ENCODE peak calls at places on chromosome 14, in nine cellular contexts. Z is cardiac muscle cell; K is gastrocnemius medialis; H is aorta; X is GM23248; V is CD4-positive, alpha-beta memory T cell; U is A549; I is right atrium auricular region; M is IMR-90. Q is an unnamed sample.

GRCh38 chr14:92786427-92786756 is 7.7 kb upstream of the GOLGA5 start:
- DNase-seq in Z (no peak), K (no peak), H (no peak), X (no peak), V (no peak), U (no peak), I (no peak), M (no peak), Q (no peak)

GRCh38 chr14:95784137-95784536 is 70.2 kb upstream of the TCL1A start:
- DNase-seq in Z (peak; percentile 81), K (no peak), H (no peak), X (peak; percentile 60), V (peak; percentile 2), U (no peak), I (no peak), M (peak; percentile 38), Q (no peak)

GRCh38 chr14:81946808-81947798 is 413.4 kb upstream of the SEL1L start:
- DNase-seq in Z (no peak), K (no peak), H (no peak), X (no peak), V (no peak), U (no peak), I (no peak), M (no peak), Q (no peak)

GRCh38 chr14:50000215-50001145 is 107.6 kb downstream of the ARF6 start:
- DNase-seq in Z (peak; percentile 88), K (peak; percentile 71), H (peak; percentile 86), X (peak; percentile 95), V (peak; percentile 69), U (peak; percentile 50), I (peak; percentile 87), M (peak; percentile 84), Q (peak; percentile 78)

GRCh38 chr14:90140956-90141316 is 79.1 kb downstream of the KCNK13 start:
- DNase-seq in Z (no peak), K (no peak), H (no peak), X (peak; percentile 9), V (no peak), U (peak; percentile 62), I (no peak), M (peak; percentile 71), Q (no peak)

GRCh38 chr14:100304825-100305445 is 1.3 kb downstream of the SLC25A29 start:
- DNase-seq in Z (peak; percentile 50), K (no peak), H (peak; percentile 69), X (peak; percentile 59), V (no peak), U (peak; percentile 35), I (peak; percentile 73), M (peak; percentile 22), Q (no peak)

GRCh38 chr14:24196071-24197061 is 1.1 kb upstream of the TM9SF1 start:
- DNase-seq in Z (peak; percentile 56), K (no peak), H (no peak), X (peak; percentile 58), V (no peak), U (peak; percentile 27), I (no peak), M (peak; percentile 22), Q (no peak)

GRCh38 chr14:31926123-31926522 is 151.0 kb upstream of the ARHGAP5 start:
- DNase-seq in Z (peak; percentile 56), K (no peak), H (no peak), X (peak; percentile 76), V (peak; percentile 54), U (peak; percentile 71), I (no peak), M (peak; percentile 53), Q (no peak)

GRCh38 chr14:70995671-70996070 is 88.4 kb downstream of the PCNX1 start:
- DNase-seq in Z (no peak), K (no peak), H (no peak), X (peak; percentile 11), V (no peak), U (peak; percentile 76), I (no peak), M (peak; percentile 6), Q (no peak)

GRCh38 chr14:33902363-33902762 is 48.5 kb downstream of the EGLN3 start:
- DNase-seq in Z (no peak), K (no peak), H (no peak), X (no peak), V (no peak), U (no peak), I (no peak), M (no peak), Q (no peak)

GRCh38 chr14:67187826-67188225 is 1.4 kb upstream of the GARIN2 start:
- DNase-seq in Z (no peak), K (no peak), H (no peak), X (peak; percentile 70), V (no peak), U (peak; percentile 29), I (no peak), M (peak; percentile 86), Q (no peak)
- H3K4me3 ChIP-seq in Z (no peak overlapping the region), K (no peak overlapping the region), H (no peak overlapping the region), X (no peak overlapping the region), V (no peak overlapping the region), U (no peak overlapping the region), I (no peak overlapping the region), M (no peak overlapping the region), Q (no peak overlapping the region)

GRCh38 chr14:22849212-22849819 is 12.9 kb downstream of the MMP14 start:
- DNase-seq in Z (no peak), K (peak; percentile 50), H (peak; percentile 81), X (peak; percentile 83), V (no peak), U (no peak), I (peak; percentile 81), M (no peak), Q (peak; percentile 63)

GRCh38 chr14:22852599-22852939 is 16.2 kb downstream of the MMP14 start:
- DNase-seq in Z (no peak), K (no peak), H (no peak), X (no peak), V (no peak), U (no peak), I (no peak), M (no peak), Q (no peak)

GRCh38 chr14:22848391-22849164 is 12.2 kb downstream of the MMP14 start:
- DNase-seq in Z (no peak), K (peak; percentile 43), H (peak; percentile 93), X (peak; percentile 88), V (no peak), U (no peak), I (peak; percentile 81), M (peak; percentile 92), Q (no peak)

GRCh38 chr14:22852940-22853767 is 16.8 kb downstream of the MMP14 start:
- DNase-seq in Z (peak; percentile 84), K (peak; percentile 52), H (peak; percentile 92), X (peak; percentile 86), V (peak; percentile 83), U (peak; percentile 82), I (peak; percentile 94), M (peak; percentile 83), Q (peak; percentile 80)

GRCh38 chr14:22850944-22851790 is 14.8 kb downstream of the MMP14 start:
- DNase-seq in Z (no peak), K (peak; percentile 67), H (peak; percentile 95), X (peak; percentile 98), V (no peak), U (no peak), I (peak; percentile 93), M (peak; percentile 98), Q (peak; percentile 88)
- H3K4me1 ChIP-seq in Z (no peaks in the 10 kb centered on the region), K (peaks cover 42% of the 10 kb centered on the region), H (no peaks in the 10 kb centered on the region), X (peaks cover 60% of the 10 kb centered on the region), V (peaks cover 10% of the 10 kb centered on the region), U (peaks cover 4% of the 10 kb centered on the region), I (no peaks in the 10 kb centered on the region), M (peaks cover 47% of the 10 kb centered on the region), Q (peaks cover 28% of the 10 kb centered on the region)

GRCh38 chr14:52007211-52007610 is 17.9 kb downstream of the RTRAF start:
- DNase-seq in Z (no peak), K (no peak), H (no peak), X (no peak), V (no peak), U (no peak), I (no peak), M (no peak), Q (no peak)
- H3K4me3 ChIP-seq in Z (no peak overlapping the region), K (no peak overlapping the region), H (no peak overlapping the region), X (no peak overlapping the region), V (no peak overlapping the region), U (no peak overlapping the region), I (no peak overlapping the region), M (no peak overlapping the region), Q (no peak overlapping the region)

DNA sequence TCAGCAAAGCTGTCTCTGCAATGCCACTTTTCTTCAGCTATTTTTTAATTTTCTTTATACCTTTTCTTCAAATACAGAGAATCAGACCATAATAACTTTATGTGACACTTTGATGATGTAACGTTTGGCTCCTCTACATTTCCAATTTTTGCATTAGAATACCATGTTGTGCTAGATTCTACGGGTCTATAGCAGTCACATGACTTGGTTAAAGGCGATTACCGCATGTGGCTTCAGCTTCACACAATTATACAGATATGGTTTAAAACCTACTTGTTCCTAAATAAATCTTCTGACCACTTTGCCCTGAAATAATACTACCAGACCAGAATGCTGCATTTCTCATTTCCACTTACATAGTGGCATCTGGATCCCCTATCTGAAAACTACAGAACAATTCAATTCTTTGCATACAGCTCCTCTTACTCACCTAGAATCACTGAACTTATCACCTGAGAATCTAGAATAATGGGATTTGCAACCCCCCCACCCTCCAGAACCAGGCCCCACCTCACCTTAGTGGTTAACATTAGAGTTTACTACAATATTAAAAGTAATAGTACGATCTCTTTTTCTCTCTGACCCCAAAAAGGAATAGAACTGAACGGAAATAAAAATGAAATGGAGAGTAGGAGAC is 1.3 kb downstream of the MAX start:
- DNase-seq in Z (no peak), K (no peak), H (no peak), X (peak; percentile 47), V (peak; percentile 29), U (no peak), I (no peak), M (no peak), Q (no peak)
- H3K4me1 ChIP-seq in Z (peaks cover 5% of the 10 kb centered on the region), K (peaks cover 53% of the 10 kb centered on the region), H (no peaks in the 10 kb centered on the region), X (peaks cover 33% of the 10 kb centered on the region), V (peaks cover 57% of the 10 kb centered on the region), U (peaks cover 8% of the 10 kb centered on the region), I (no peaks in the 10 kb centered on the region), M (peaks cover 4% of the 10 kb centered on the region), Q (peaks cover 32% of the 10 kb centered on the region)

GRCh38 chr14:35402323-35403084 is 2.0 kb downstream of the NFKBIA start:
- DNase-seq in Z (no peak), K (peak; percentile 29), H (no peak), X (peak; percentile 50), V (peak; percentile 62), U (no peak), I (no peak), M (peak; percentile 56), Q (no peak)

GRCh38 chr14:35403085-35403396 is 1.5 kb downstream of the NFKBIA start:
- DNase-seq in Z (no peak), K (peak; percentile 44), H (peak; percentile 54), X (peak; percentile 72), V (peak; percentile 32), U (no peak), I (no peak), M (peak; percentile 58), Q (no peak)

GRCh38 chr14:35401422-35401729 is 3.2 kb downstream of the NFKBIA start:
- DNase-seq in Z (no peak), K (no peak), H (no peak), X (no peak), V (peak; percentile 21), U (no peak), I (no peak), M (no peak), Q (no peak)

GRCh38 chr14:35400707-35401421 is 3.7 kb downstream of the NFKBIA start:
- DNase-seq in Z (no peak), K (no peak), H (no peak), X (peak; percentile 38), V (peak; percentile 43), U (no peak), I (no peak), M (no peak), Q (no peak)

GRCh38 chr14:35401853-35402252 is 2.7 kb downstream of the NFKBIA start:
- DNase-seq in Z (no peak), K (no peak), H (peak; percentile 69), X (peak; percentile 45), V (peak; percentile 19), U (no peak), I (no peak), M (peak; percentile 54), Q (no peak)
- H3K4me3 ChIP-seq in Z (no peak overlapping the region), K (peak overlapping the region; percentile 80), H (peak overlapping the region; percentile 73), X (peak overlapping the region; percentile 93), V (peak overlapping the region; percentile 98), U (peak overlapping the region; percentile 97), I (peak overlapping the region; percentile 93), M (peak overlapping the region; percentile 58), Q (peak overlapping the region; percentile 69)

Q was measured in breast epithelium.